ENCODE peak calls at places on chromosomes 12 and 14, in five cellular contexts. L is stimulated activated CD4-positive, alpha-beta T cell treated with anti-CD3 and anti-CD28 coated beads, Interleukin-4, amount 100 ng/mL, for 48 hours; G is iPS-NIHi11; I is brain microvascular endothelial cell; H is choroid plexus epithelial cell. O is an unnamed sample.

GRCh38 chr14:75198291-75198933 is 22.0 kb upstream of the TMED10 start:
- DNase-seq in L (no peak), G (no peak), I (no peak), H (peak), O (no peak)

GRCh38 chr14:103905861-103906456 is 22.3 kb upstream of the TDRD9 start:
- DNase-seq in L (no peak), G (peak), I (no peak), H (no peak), O (no peak)

GRCh38 chr14:35429951-35430350 is 25.4 kb upstream of the NFKBIA start:
- DNase-seq in L (no peak), G (no peak), I (no peak), H (no peak), O (no peak)

GRCh38 chr14:71437870-71438269 is 494.4 kb upstream of the RGS6 start:
- DNase-seq in L (no peak), G (no peak), I (no peak), H (no peak), O (no peak)

GRCh38 chr14:100667706-100668105 is 59.0 kb upstream of the DLK1 start:
- DNase-seq in L (no peak), G (no peak), I (no peak), H (no peak), O (no peak)

GRCh38 chr14:23800811-23801210 is 152.8 kb upstream of the DHRS4 start:
- DNase-seq in L (no peak), G (no peak), I (no peak), H (no peak), O (no peak)

GRCh38 chr14:75811862-75812505 is 150.9 kb downstream of the TTLL5 start:
- DNase-seq in L (no peak), G (no peak), I (no peak), H (no peak), O (no peak)

GRCh38 chr14:49497725-49498348 is 88.3 kb downstream of the RPS29 start:
- DNase-seq in L (no peak), G (peak), I (peak), H (peak), O (no peak)

GRCh38 chr14:98177551-98177950 is 1094.4 kb downstream of the BCL11B start:
- DNase-seq in L (peak), G (no peak), I (no peak), H (no peak), O (peak)

GRCh38 chr14:76292561-76292960 is 83.4 kb upstream of the ESRRB start:
- DNase-seq in L (no peak), G (no peak), I (no peak), H (no peak), O (no peak)

GRCh38 chr12:109771746-109772621 is 58.4 kb downstream of the FAM222A start:
- DNase-seq in L (no peak), G (no peak), I (no peak), H (no peak), O (no peak)

GRCh38 chr12:102023343-102023930 is 38.4 kb downstream of the WASHC3 start:
- DNase-seq in L (no peak), G (no peak), I (peak), H (peak), O (no peak)

GRCh38 chr14:93543766-93544165 is 113.0 kb downstream of the UNC79 start:
- DNase-seq in L (no peak), G (peak), I (no peak), H (peak), O (no peak)

GRCh38 chr14:79783061-79783460 is 428.2 kb downstream of the DIO2 start:
- DNase-seq in L (no peak), G (no peak), I (no peak), H (no peak), O (no peak)

GRCh38 chr12:119784673-119785072 is 92.4 kb downstream of the CIT start:
- DNase-seq in L (no peak), G (no peak), I (no peak), H (no peak), O (no peak)

GRCh38 chr14:83873626-83874025 is 1656.3 kb upstream of the FLRT2 start:
- DNase-seq in L (no peak), G (no peak), I (no peak), H (no peak), O (no peak)

GRCh38 chr12:124286946-124287345 is 7.9 kb upstream of the RFLNA start:
- DNase-seq in L (no peak), G (no peak), I (no peak), H (no peak), O (no peak)

GRCh38 chr14:33788116-33788515 is 162.8 kb downstream of the EGLN3 start:
- DNase-seq in L (no peak), G (peak), I (no peak), H (no peak), O (no peak)

GRCh38 chr12:6570264-6570887 is 2.3 kb upstream of the NOP2 start:
- DNase-seq in L (no peak), G (peak), I (no peak), H (peak), O (peak)

GRCh38 chr14:30243157-30243556 is 315.5 kb upstream of the PRKD1 start:
- DNase-seq in L (no peak), G (no peak), I (no peak), H (no peak), O (no peak)

GRCh38 chr14:26867171-26867757 is 269.4 kb upstream of the NOVA1 start:
- DNase-seq in L (no peak), G (peak), I (no peak), H (no peak), O (no peak)

GRCh38 chr12:70271025-70271424 is 27.8 kb downstream of the CNOT2 start:
- DNase-seq in L (no peak), G (no peak), I (no peak), H (no peak), O (no peak)

GRCh38 chr14:36513451-36514277 is 6.4 kb downstream of the NKX2-1 start:
- DNase-seq in L (no peak), G (peak), I (no peak), H (no peak), O (no peak)

GRCh38 chr12:94545937-94546771 is 86.5 kb upstream of the CEP83 start:
- DNase-seq in L (no peak), G (peak), I (peak), H (peak), O (no peak)

GRCh38 chr12:124938606-124939427 is 24.4 kb upstream of the UBC start:
- DNase-seq in L (peak), G (no peak), I (peak), H (peak), O (peak)

GRCh38 chr12:54592316-54592715 is 3.9 kb upstream of the PPP1R1A start:
- DNase-seq in L (no peak), G (no peak), I (no peak), H (no peak), O (no peak)

GRCh38 chr14:95183532-95184412 is 26.4 kb upstream of the DICER1 start:
- DNase-seq in L (no peak), G (no peak), I (peak), H (peak), O (no peak)

GRCh38 chr12:57611116-57611809 is at the start of gene ARHGEF25:
- DNase-seq in L (peak), G (peak), I (no peak), H (peak), O (peak)

GRCh38 chr12:76611533-76611932 is 52.0 kb upstream of the OSBPL8 start:
- DNase-seq in L (no peak), G (no peak), I (peak), H (peak), O (no peak)

GRCh38 chr14:86708846-86709339 is 1178.9 kb downstream of the FLRT2 start:
- DNase-seq in L (no peak), G (no peak), I (no peak), H (no peak), O (no peak)

GRCh38 chr12:24600996-24601395 is 347.9 kb downstream of the BCAT1 start:
- DNase-seq in L (no peak), G (no peak), I (peak), H (peak), O (no peak)

O was measured in stimulated activated effector memory CD8-positive, alpha-beta T cell treated with anti-CD3 and anti-CD28 coated beads, Interleukin-12 subunit alpha, Interleukin-12 subunit beta, amount 100 ng/mL, for 72 hours.